ENCODE peak calls at places on chromosome 17, in ten cellular contexts. One of them, this sample, is unnamed.

GRCh38 chr17:64109400-64109799 is 20.5 kb downstream of the ERN1 start:
- DNase-seq in tibial artery: no peak
- DNase-seq in SK-N-SH: no peak
- DNase-seq in ascending aorta: no peak
- DNase-seq in stomach: no peak
- DNase-seq in OCI-LY7: no peak
- DNase-seq in neural progenitor cell: peak; percentile 63
- DNase-seq in heart right ventricle: no peak
- DNase-seq in right atrium auricular region: no peak
- DNase-seq in hepatocyte: no peak
- DNase-seq in this sample: no peak

GRCh38 chr17:58330544-58330996 is 2.0 kb upstream of the TSPOAP1 start:
- DNase-seq in SK-N-SH: peak; percentile 18
- DNase-seq in heart right ventricle: no peak
- DNase-seq in tibial artery: no peak
- DNase-seq in OCI-LY7: peak; percentile 61
- DNase-seq in hepatocyte: no peak
- DNase-seq in ascending aorta: no peak
- DNase-seq in neural progenitor cell: no peak
- DNase-seq in right atrium auricular region: no peak
- DNase-seq in stomach: no peak
- DNase-seq in this sample: no peak

GRCh38 chr17:65819810-65820209 is 258.4 kb upstream of the AXIN2 start:
- DNase-seq in ascending aorta: no peak
- DNase-seq in OCI-LY7: no peak
- DNase-seq in right atrium auricular region: no peak
- DNase-seq in neural progenitor cell: no peak
- DNase-seq in SK-N-SH: no peak
- DNase-seq in hepatocyte: no peak
- DNase-seq in stomach: no peak
- DNase-seq in heart right ventricle: no peak
- DNase-seq in tibial artery: no peak
- DNase-seq in this sample: no peak

GRCh38 chr17:67138392-67138791 is 94.0 kb downstream of the CACNG1 start:
- DNase-seq in ascending aorta: no peak
- DNase-seq in SK-N-SH: no peak
- DNase-seq in right atrium auricular region: no peak
- DNase-seq in tibial artery: no peak
- DNase-seq in heart right ventricle: no peak
- DNase-seq in hepatocyte: no peak
- DNase-seq in neural progenitor cell: no peak
- DNase-seq in OCI-LY7: no peak
- DNase-seq in stomach: no peak
- DNase-seq in this sample: no peak

GRCh38 chr17:14205992-14206461 is 30.6 kb downstream of the CDRT15 start:
- DNase-seq in right atrium auricular region: peak; percentile 76
- DNase-seq in ascending aorta: no peak
- DNase-seq in tibial artery: no peak
- DNase-seq in neural progenitor cell: no peak
- DNase-seq in OCI-LY7: no peak
- DNase-seq in SK-N-SH: no peak
- DNase-seq in heart right ventricle: peak; percentile 80
- DNase-seq in stomach: peak; percentile 94
- DNase-seq in hepatocyte: no peak
- DNase-seq in this sample: peak; percentile 88

GRCh38 chr17:28379814-28380571 is 8.5 kb downstream of the SARM1 start:
- DNase-seq in ascending aorta: no peak
- DNase-seq in SK-N-SH: peak; percentile 76
- DNase-seq in heart right ventricle: no peak
- DNase-seq in tibial artery: no peak
- DNase-seq in hepatocyte: peak; percentile 24
- DNase-seq in stomach: no peak
- DNase-seq in OCI-LY7: no peak
- DNase-seq in right atrium auricular region: no peak
- DNase-seq in neural progenitor cell: no peak
- DNase-seq in this sample: peak; percentile 100

GRCh38 chr17:79670537-79671386 is 59.9 kb upstream of the RBFOX3 start:
- DNase-seq in stomach: no peak
- DNase-seq in right atrium auricular region: no peak
- DNase-seq in hepatocyte: no peak
- DNase-seq in neural progenitor cell: no peak
- DNase-seq in SK-N-SH: no peak
- DNase-seq in heart right ventricle: no peak
- DNase-seq in tibial artery: no peak
- DNase-seq in OCI-LY7: no peak
- DNase-seq in ascending aorta: no peak
- DNase-seq in this sample: no peak

GRCh38 chr17:21460358-21460757 is 84.2 kb downstream of the KCNJ12 start:
- DNase-seq in heart right ventricle: no peak
- DNase-seq in hepatocyte: no peak
- DNase-seq in OCI-LY7: no peak
- DNase-seq in stomach: no peak
- DNase-seq in tibial artery: no peak
- DNase-seq in SK-N-SH: no peak
- DNase-seq in ascending aorta: no peak
- DNase-seq in right atrium auricular region: peak; percentile 57
- DNase-seq in neural progenitor cell: no peak
- DNase-seq in this sample: no peak

DNA sequence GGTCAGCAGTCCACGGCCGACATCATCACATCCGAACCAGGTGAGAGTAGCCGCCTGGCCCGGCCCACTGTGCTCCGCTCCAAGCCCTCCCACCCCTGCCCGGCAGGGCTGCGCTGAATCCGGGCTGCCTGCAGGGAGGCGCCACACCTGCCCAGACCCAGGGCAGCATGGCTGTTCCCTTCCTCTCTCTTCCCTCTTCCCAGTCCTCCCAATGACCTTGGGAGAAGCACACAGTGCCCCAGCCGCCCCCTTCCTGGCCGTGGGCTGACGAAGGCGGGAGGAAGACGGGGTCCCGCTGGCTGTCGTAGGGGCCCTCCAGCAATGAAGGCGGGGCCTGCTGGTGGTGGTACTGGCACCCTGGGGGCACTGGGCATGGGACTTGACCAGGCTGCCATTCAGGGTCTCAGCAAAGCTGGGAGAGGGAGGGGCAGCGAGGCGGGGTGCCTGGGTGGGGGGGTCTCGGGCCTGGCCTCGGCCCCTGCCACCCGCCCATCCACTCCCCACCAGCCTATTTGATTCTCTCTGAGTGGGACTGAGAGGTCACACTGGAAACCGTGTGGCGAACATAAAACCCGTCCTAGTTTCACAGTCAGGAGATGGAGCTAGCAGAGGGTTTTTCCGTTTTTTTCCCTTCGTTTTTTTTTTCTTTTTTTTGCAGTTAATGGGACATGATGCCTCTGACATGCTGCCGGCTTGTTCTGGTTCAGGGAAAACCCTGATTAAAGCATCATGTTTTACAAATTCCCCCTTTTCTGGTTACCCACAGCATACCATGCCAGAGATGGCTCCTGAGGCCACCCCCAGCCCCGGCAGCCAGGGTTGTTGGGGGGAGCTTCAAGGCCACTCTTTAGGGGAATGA is 50.6 kb downstream of the BAHCC1 start:
- DNase-seq in heart right ventricle: no peak
- DNase-seq in stomach: no peak
- DNase-seq in OCI-LY7: no peak
- DNase-seq in neural progenitor cell: no peak
- DNase-seq in hepatocyte: no peak
- DNase-seq in tibial artery: no peak
- DNase-seq in right atrium auricular region: no peak
- DNase-seq in ascending aorta: no peak
- DNase-seq in SK-N-SH: no peak
- DNase-seq in this sample: no peak
- TF ChIP-seq CTCF in heart right ventricle: no peak
- TF ChIP-seq CTCF in stomach: no peak
- TF ChIP-seq CTCF in OCI-LY7: peak; percentile 47
- TF ChIP-seq CTCF in neural progenitor cell: no peak
- TF ChIP-seq CTCF in hepatocyte: no peak
- TF ChIP-seq CTCF in tibial artery: no peak
- TF ChIP-seq CTCF in right atrium auricular region: no peak
- TF ChIP-seq CTCF in ascending aorta: no peak
- TF ChIP-seq CTCF in SK-N-SH: no peak
- TF ChIP-seq CTCF in this sample: no peak

GRCh38 chr17:16925461-16926060 is 46.4 kb downstream of the TNFRSF13B start:
- DNase-seq in ascending aorta: no peak
- DNase-seq in SK-N-SH: peak; percentile 17
- DNase-seq in heart right ventricle: no peak
- DNase-seq in right atrium auricular region: no peak
- DNase-seq in stomach: no peak
- DNase-seq in neural progenitor cell: no peak
- DNase-seq in OCI-LY7: no peak
- DNase-seq in hepatocyte: no peak
- DNase-seq in tibial artery: peak; percentile 52
- DNase-seq in this sample: no peak

GRCh38 chr17:16926591-16927451 is 45.1 kb downstream of the TNFRSF13B start:
- DNase-seq in OCI-LY7: no peak
- DNase-seq in SK-N-SH: no peak
- DNase-seq in stomach: no peak
- DNase-seq in right atrium auricular region: no peak
- DNase-seq in ascending aorta: no peak
- DNase-seq in neural progenitor cell: no peak
- DNase-seq in hepatocyte: no peak
- DNase-seq in heart right ventricle: no peak
- DNase-seq in tibial artery: peak; percentile 25
- DNase-seq in this sample: no peak

GRCh38 chr17:16927641-16928321 is 44.1 kb downstream of the TNFRSF13B start:
- DNase-seq in heart right ventricle: no peak
- DNase-seq in stomach: no peak
- DNase-seq in OCI-LY7: no peak
- DNase-seq in neural progenitor cell: no peak
- DNase-seq in SK-N-SH: no peak
- DNase-seq in hepatocyte: no peak
- DNase-seq in tibial artery: peak; percentile 55
- DNase-seq in ascending aorta: no peak
- DNase-seq in right atrium auricular region: no peak
- DNase-seq in this sample: no peak

GRCh38 chr17:16924701-16925440 is 47.0 kb downstream of the TNFRSF13B start:
- DNase-seq in ascending aorta: no peak
- DNase-seq in tibial artery: peak; percentile 40
- DNase-seq in right atrium auricular region: no peak
- DNase-seq in hepatocyte: no peak
- DNase-seq in neural progenitor cell: no peak
- DNase-seq in SK-N-SH: no peak
- DNase-seq in OCI-LY7: no peak
- DNase-seq in heart right ventricle: no peak
- DNase-seq in stomach: no peak
- DNase-seq in this sample: no peak

GRCh38 chr17:16926061-16926511 is 45.8 kb downstream of the TNFRSF13B start:
- DNase-seq in tibial artery: peak; percentile 58
- DNase-seq in right atrium auricular region: no peak
- DNase-seq in hepatocyte: no peak
- DNase-seq in SK-N-SH: no peak
- DNase-seq in ascending aorta: no peak
- DNase-seq in stomach: no peak
- DNase-seq in heart right ventricle: no peak
- DNase-seq in neural progenitor cell: no peak
- DNase-seq in OCI-LY7: no peak
- DNase-seq in this sample: no peak
- H3K4me1 ChIP-seq in tibial artery: no peaks in the 10 kb centered on the region
- H3K4me1 ChIP-seq in right atrium auricular region: no peaks in the 10 kb centered on the region
- H3K4me1 ChIP-seq in hepatocyte: no peaks in the 10 kb centered on the region
- H3K4me1 ChIP-seq in SK-N-SH: no peaks in the 10 kb centered on the region
- H3K4me1 ChIP-seq in ascending aorta: no peaks in the 10 kb centered on the region
- H3K4me1 ChIP-seq in stomach: no peaks in the 10 kb centered on the region
- H3K4me1 ChIP-seq in heart right ventricle: no peaks in the 10 kb centered on the region
- H3K4me1 ChIP-seq in neural progenitor cell: no peaks in the 10 kb centered on the region
- H3K4me1 ChIP-seq in OCI-LY7: no peaks in the 10 kb centered on the region
- H3K4me1 ChIP-seq in this sample: no peaks in the 10 kb centered on the region

DNA sequence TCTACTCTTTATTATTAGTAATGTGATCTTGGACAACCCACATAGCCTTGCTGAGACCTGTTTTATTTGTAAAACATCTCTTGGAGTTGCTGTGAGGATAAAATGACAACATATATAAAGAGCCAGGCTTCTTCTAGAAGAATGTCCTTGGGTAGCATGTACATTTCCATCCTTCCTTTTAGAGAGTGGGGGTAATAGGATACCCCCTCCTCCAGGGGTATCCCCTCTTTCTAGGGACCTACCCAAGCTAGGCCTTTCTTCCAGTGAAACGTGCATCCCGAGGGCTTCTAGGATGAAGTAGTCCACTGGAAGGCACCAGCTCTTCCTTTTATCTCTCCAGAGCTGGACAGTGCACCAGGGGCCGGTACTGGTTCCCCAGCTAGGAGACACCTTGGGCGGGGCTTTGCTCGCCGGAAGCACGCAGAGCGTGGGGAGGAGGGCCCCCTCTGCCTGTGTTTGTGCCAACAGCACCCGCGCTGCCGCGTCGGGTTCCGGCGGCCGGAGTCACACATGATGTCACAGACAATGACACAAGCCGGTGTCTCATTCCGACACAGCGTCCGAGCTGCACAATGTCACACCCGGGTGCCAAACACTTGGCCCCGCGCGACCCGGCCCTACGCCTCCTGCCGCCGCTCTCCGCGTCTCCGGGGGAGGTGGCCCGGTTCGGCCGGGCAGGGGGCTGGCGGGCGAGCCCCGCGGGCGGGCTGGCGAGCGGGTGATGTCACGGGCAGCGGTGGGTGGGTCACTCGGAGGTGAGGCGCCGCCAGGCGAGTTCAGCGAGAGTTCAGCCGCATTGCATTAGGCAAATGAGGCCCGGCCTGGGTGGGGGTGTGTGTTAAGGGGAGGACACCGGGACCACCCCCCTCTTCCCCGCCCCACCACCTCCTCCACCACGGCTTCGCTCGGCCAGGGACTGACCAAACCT is 23.4 kb downstream of the GJD3 start:
- DNase-seq in right atrium auricular region: peak; percentile 99
- DNase-seq in SK-N-SH: peak; percentile 88
- DNase-seq in heart right ventricle: peak; percentile 93
- DNase-seq in stomach: peak; percentile 90
- DNase-seq in neural progenitor cell: peak; percentile 85
- DNase-seq in hepatocyte: peak; percentile 94
- DNase-seq in tibial artery: peak; percentile 98
- DNase-seq in ascending aorta: peak; percentile 88
- DNase-seq in OCI-LY7: peak; percentile 90
- DNase-seq in this sample: peak; percentile 20
- TF ChIP-seq CTCF in right atrium auricular region: no peak
- TF ChIP-seq CTCF in SK-N-SH: no peak
- TF ChIP-seq CTCF in heart right ventricle: peak; percentile 50
- TF ChIP-seq CTCF in stomach: no peak
- TF ChIP-seq CTCF in neural progenitor cell: no peak
- TF ChIP-seq CTCF in hepatocyte: no peak
- TF ChIP-seq CTCF in tibial artery: peak; percentile 8
- TF ChIP-seq CTCF in ascending aorta: no peak
- TF ChIP-seq CTCF in OCI-LY7: peak; percentile 41
- TF ChIP-seq CTCF in this sample: peak; percentile 35

GRCh38 chr17:81367171-81367570 is 28.1 kb upstream of the BAHCC1 start:
- DNase-seq in heart right ventricle: no peak
- DNase-seq in right atrium auricular region: no peak
- DNase-seq in ascending aorta: no peak
- DNase-seq in OCI-LY7: no peak
- DNase-seq in stomach: no peak
- DNase-seq in hepatocyte: no peak
- DNase-seq in tibial artery: no peak
- DNase-seq in neural progenitor cell: no peak
- DNase-seq in SK-N-SH: no peak
- DNase-seq in this sample: no peak

GRCh38 chr17:81365601-81366585 is 29.4 kb upstream of the BAHCC1 start:
- DNase-seq in hepatocyte: peak; percentile 66
- DNase-seq in SK-N-SH: peak; percentile 63
- DNase-seq in heart right ventricle: no peak
- DNase-seq in tibial artery: no peak
- DNase-seq in neural progenitor cell: no peak
- DNase-seq in stomach: peak; percentile 95
- DNase-seq in OCI-LY7: peak; percentile 46
- DNase-seq in ascending aorta: peak; percentile 54
- DNase-seq in right atrium auricular region: no peak
- DNase-seq in this sample: peak; percentile 80

GRCh38 chr17:81368161-81368560 is 27.1 kb upstream of the BAHCC1 start:
- DNase-seq in ascending aorta: no peak
- DNase-seq in heart right ventricle: no peak
- DNase-seq in right atrium auricular region: no peak
- DNase-seq in neural progenitor cell: no peak
- DNase-seq in hepatocyte: no peak
- DNase-seq in stomach: no peak
- DNase-seq in tibial artery: no peak
- DNase-seq in OCI-LY7: no peak
- DNase-seq in SK-N-SH: no peak
- DNase-seq in this sample: no peak

GRCh38 chr17:81365148-81365600 is 30.1 kb upstream of the BAHCC1 start:
- DNase-seq in hepatocyte: peak; percentile 78
- DNase-seq in stomach: peak; percentile 89
- DNase-seq in tibial artery: no peak
- DNase-seq in SK-N-SH: no peak
- DNase-seq in OCI-LY7: no peak
- DNase-seq in heart right ventricle: no peak
- DNase-seq in ascending aorta: peak; percentile 51
- DNase-seq in neural progenitor cell: peak; percentile 85
- DNase-seq in right atrium auricular region: peak; percentile 79
- DNase-seq in this sample: no peak

GRCh38 chr17:81366648-81367047 is 28.6 kb upstream of the BAHCC1 start:
- DNase-seq in stomach: no peak
- DNase-seq in SK-N-SH: no peak
- DNase-seq in tibial artery: no peak
- DNase-seq in neural progenitor cell: no peak
- DNase-seq in hepatocyte: no peak
- DNase-seq in right atrium auricular region: no peak
- DNase-seq in ascending aorta: no peak
- DNase-seq in heart right ventricle: no peak
- DNase-seq in OCI-LY7: no peak
- DNase-seq in this sample: no peak
- H3K4me1 ChIP-seq in stomach: peaks cover 25% of the 10 kb centered on the region
- H3K4me1 ChIP-seq in SK-N-SH: no peaks in the 10 kb centered on the region
- H3K4me1 ChIP-seq in tibial artery: peaks cover 9% of the 10 kb centered on the region
- H3K4me1 ChIP-seq in neural progenitor cell: peaks cover 14% of the 10 kb centered on the region
- H3K4me1 ChIP-seq in hepatocyte: peaks cover 15% of the 10 kb centered on the region
- H3K4me1 ChIP-seq in right atrium auricular region: no peaks in the 10 kb centered on the region
- H3K4me1 ChIP-seq in ascending aorta: peaks cover 9% of the 10 kb centered on the region
- H3K4me1 ChIP-seq in heart right ventricle: peaks cover under 1% of the 10 kb centered on the region
- H3K4me1 ChIP-seq in OCI-LY7: peaks cover 9% of the 10 kb centered on the region
- H3K4me1 ChIP-seq in this sample: peaks cover 5% of the 10 kb centered on the region